ENCODE peak calls at places on chromosomes 7 and 10, in six cellular contexts. Q is PC-9, T is lung, N is heart right ventricle, O is HCT116, Y is DND-41. K is an unnamed sample. For H3K4me1, the result is how much of the 10 kb centered on the place peaks cover.

GRCh38 chr10:14181197-14181936 is 149.4 kb downstream of the FRMD4A start:
- DNase-seq in O (no peak), Q (no peak), N (no peak), Y (no peak), T (no peak), K (no peak)

GRCh38 chr10:10792681-10793080 is 225.0 kb upstream of the CELF2 start:
- DNase-seq in N (peak), O (no peak), Q (peak), Y (no peak), T (no peak), K (no peak)

GRCh38 chr10:44153901-44154670 is 230.8 kb downstream of the CXCL12 start:
- DNase-seq in Q (no peak), T (no peak), Y (no peak), O (no peak), N (no peak), K (no peak)

GRCh38 chr10:3500408-3500856 is 284.6 kb downstream of the KLF6 start:
- DNase-seq in O (no peak), Y (no peak), N (peak), T (peak), Q (no peak), K (peak)

GRCh38 chr10:97726636-97727178 is 10.2 kb upstream of the ZFYVE27 start:
- DNase-seq in Q (no peak), N (no peak), T (no peak), Y (no peak), O (no peak), K (no peak)

GRCh38 chr10:102384606-102385429 is 10.7 kb upstream of the NFKB2 start:
- DNase-seq in O (no peak), Q (no peak), N (no peak), T (peak), Y (no peak), K (no peak)

GRCh38 chr10:46547331-46547880 is 9.1 kb downstream of the GPRIN2 start:
- DNase-seq in Q (no peak), N (peak), Y (peak), O (no peak), T (no peak), K (no peak)

GRCh38 chr10:77245953-77246352 is 391.7 kb downstream of the KCNMA1 start:
- DNase-seq in Q (no peak), O (no peak), N (no peak), T (no peak), Y (no peak), K (no peak)

GRCh38 chr7:117364204-117364755 is 41.4 kb upstream of the WNT2 start:
- DNase-seq in T (no peak), Y (no peak), O (no peak), N (no peak), Q (no peak), K (no peak)

GRCh38 chr10:124129471-124129870 is 36.1 kb upstream of the CHST15 start:
- DNase-seq in Q (no peak), N (no peak), O (no peak), Y (no peak), T (no peak), K (no peak)

GRCh38 chr10:114643158-114643557 is 14.9 kb downstream of the ABLIM1 start:
- DNase-seq in Y (no peak), T (no peak), O (no peak), N (no peak), Q (no peak), K (no peak)

GRCh38 chr7:29921404-29922010 is 68.1 kb downstream of the SCRN1 start:
- DNase-seq in Q (peak), N (peak), O (peak), T (no peak), Y (peak), K (no peak)

GRCh38 chr10:92452313-92452712 is 121.6 kb downstream of the IDE start:
- DNase-seq in N (no peak), Y (no peak), T (no peak), O (no peak), Q (no peak), K (no peak)

GRCh38 chr7:118195837-118196474 is 12.0 kb downstream of the LSM8 start:
- DNase-seq in Y (peak), T (peak), N (peak), O (peak), Q (peak), K (no peak)

GRCh38 chr7:26656735-26657134 is 207.7 kb downstream of the SKAP2 start:
- DNase-seq in O (no peak), T (no peak), N (no peak), Q (no peak), Y (no peak), K (no peak)

GRCh38 chr7:132966731-132967130 is 115.2 kb downstream of the CHCHD3 start:
- DNase-seq in Y (no peak), N (no peak), Q (no peak), O (no peak), T (no peak), K (no peak)

GRCh38 chr7:28656529-28656928 is 244.2 kb downstream of the CREB5 start:
- DNase-seq in N (no peak), O (no peak), Q (no peak), Y (no peak), T (no peak), K (no peak)

GRCh38 chr7:136180984-136181383 is 203.8 kb upstream of the MTPN start:
- DNase-seq in N (no peak), O (no peak), Q (no peak), Y (no peak), T (no peak), K (no peak)

GRCh38 chr7:76048668-76048988 is 722 bp downstream of the MDH2 start:
- DNase-seq in Q (no peak), N (no peak), T (peak), O (no peak), Y (peak), K (peak)

GRCh38 chr10:59279476-59279875 is 82.9 kb downstream of the FAM13C start:
- DNase-seq in Y (no peak), T (no peak), Q (no peak), O (no peak), N (no peak), K (no peak)

GRCh38 chr7:92400013-92400412 is 47.3 kb upstream of the GATAD1 start:
- DNase-seq in O (no peak), T (no peak), Q (no peak), N (no peak), Y (no peak), K (no peak)

GRCh38 chr7:128882134-128882533 is 19.5 kb downstream of the ATP6V1F start:
- DNase-seq in N (no peak), Y (no peak), Q (no peak), T (no peak), O (no peak), K (no peak)

GRCh38 chr7:33712020-33712414 is 193.3 kb upstream of the BMPER start:
- DNase-seq in Q (no peak), T (no peak), O (no peak), N (no peak), Y (no peak), K (no peak)

GRCh38 chr7:131656980-131657725 is 100.7 kb upstream of the PODXL start:
- DNase-seq in O (no peak), T (no peak), N (no peak), Y (no peak), Q (no peak), K (no peak)

GRCh38 chr7:16397497-16398210 is 23.7 kb downstream of the CRPPA start:
- DNase-seq in O (no peak), N (no peak), Y (no peak), T (no peak), Q (no peak), K (no peak)

GRCh38 chr7:132084776-132085388 is 491.4 kb downstream of the PLXNA4 start:
- DNase-seq in T (no peak), Y (peak), N (no peak), Q (peak), O (peak), K (no peak)

GRCh38 chr10:132926070-132926469 is 16.3 kb downstream of the CFAP46 start:
- DNase-seq in N (no peak), Y (no peak), T (no peak), Q (no peak), O (no peak), K (no peak)

GRCh38 chr7:98254951-98255610 is 3.0 kb upstream of the TECPR1 start:
- DNase-seq in O (no peak), Q (no peak), N (no peak), T (no peak), Y (peak), K (no peak)

GRCh38 chr10:128325788-128326187 is 199.6 kb upstream of the MKI67 start:
- DNase-seq in N (no peak), Y (no peak), Q (no peak), O (no peak), T (no peak), K (no peak)

GRCh38 chr10:132371641-132372081 is 25.3 kb upstream of the PWWP2B start:
- DNase-seq in T (no peak), Q (no peak), Y (peak), N (no peak), O (peak), K (peak)

GRCh38 chr7:148738737-148739535 is 40.2 kb downstream of the CUL1 start:
- DNase-seq in Q (no peak), T (no peak), Y (no peak), N (no peak), O (no peak), K (no peak)

GRCh38 chr7:8991159-8991558 is 557.8 kb downstream of the NXPH1 start:
- DNase-seq in O (no peak), T (no peak), Y (no peak), Q (no peak), N (no peak), K (no peak)

GRCh38 chr7:130982160-130982638 is 248.2 kb upstream of the KLF14 start:
- DNase-seq in O (no peak), Y (no peak), T (no peak), Q (peak), N (no peak), K (no peak)

GRCh38 chr7:65731129-65731528 is 141.7 kb upstream of the VKORC1L1 start:
- DNase-seq in O (no peak), T (no peak), Y (no peak), N (no peak), Q (no peak), K (no peak)

GRCh38 chr7:65731562-65732035 is 141.3 kb upstream of the VKORC1L1 start:
- DNase-seq in Y (no peak), Q (no peak), N (no peak), T (peak), O (no peak), K (no peak)
- H3K4me3 ChIP-seq in Y (no peak), Q (no peak), N (peak), T (peak), O (no peak), K (peak)

GRCh38 chr10:34739915-34740314 is 75.2 kb downstream of the PARD3 start:
- DNase-seq in N (peak), Y (peak), O (no peak), T (peak), Q (peak), K (peak)
- H3K27ac ChIP-seq in N (peak), Y (peak), O (no peak), T (peak), Q (no peak), K (no peak)

GRCh38 chr7:137871173-137871915 is 24.6 kb upstream of the DGKI start:
- DNase-seq in Q (no peak), N (no peak), T (no peak), O (no peak), Y (no peak), K (no peak)

GRCh38 chr7:137874390-137874789 is 27.6 kb upstream of the DGKI start:
- DNase-seq in O (no peak), T (no peak), Y (no peak), N (no peak), Q (no peak), K (no peak)

GRCh38 chr7:137873524-137873923 is 26.8 kb upstream of the DGKI start:
- DNase-seq in N (no peak), Q (no peak), T (no peak), Y (no peak), O (no peak), K (no peak)

GRCh38 chr7:137875746-137876145 is 29.0 kb upstream of the DGKI start:
- DNase-seq in O (no peak), Y (no peak), Q (no peak), T (no peak), N (no peak), K (no peak)

GRCh38 chr7:137873979-137874378 is 27.2 kb upstream of the DGKI start:
- DNase-seq in O (no peak), Q (no peak), Y (no peak), T (no peak), N (no peak), K (no peak)
- H3K4me1 ChIP-seq in O (under half), Q (under half), Y (under half), T (under half), N (half or more), K (under half)

GRCh38 chr10:84256510-84257342 is 11.9 kb downstream of the RGR start:
- DNase-seq in N (peak), Y (no peak), Q (peak), O (peak), T (peak), K (peak)
- H3K4me3 ChIP-seq in N (no peak), Y (no peak), Q (no peak), O (no peak), T (no peak), K (no peak)

K was measured in right cardiac atrium.